ENCODE peak calls at places on chromosomes 12 and 14, in seven cellular contexts. One of them, this sample, is unnamed.

GRCh38 chr14:77985235-77985634 is 184.9 kb upstream of the NRXN3 start:
- DNase-seq in PC-3: no peak
- DNase-seq in body of pancreas: no peak
- DNase-seq in AG04450: no peak
- DNase-seq in bronchial epithelial cell: peak
- DNase-seq in pancreas: no peak
- DNase-seq in DND-41: peak
- DNase-seq in this sample: no peak

GRCh38 chr12:132131952-132132351 is 12.2 kb downstream of the DDX51 start:
- DNase-seq in DND-41: no peak
- DNase-seq in bronchial epithelial cell: no peak
- DNase-seq in AG04450: no peak
- DNase-seq in pancreas: no peak
- DNase-seq in PC-3: no peak
- DNase-seq in body of pancreas: no peak
- DNase-seq in this sample: no peak

GRCh38 chr12:128906485-128907137 is 53.3 kb downstream of the GLT1D1 start:
- DNase-seq in bronchial epithelial cell: no peak
- DNase-seq in pancreas: no peak
- DNase-seq in PC-3: no peak
- DNase-seq in body of pancreas: no peak
- DNase-seq in AG04450: no peak
- DNase-seq in DND-41: no peak
- DNase-seq in this sample: no peak

GRCh38 chr14:99703381-99703780 is 19.3 kb downstream of the CYP46A1 start:
- DNase-seq in PC-3: no peak
- DNase-seq in AG04450: no peak
- DNase-seq in bronchial epithelial cell: no peak
- DNase-seq in body of pancreas: no peak
- DNase-seq in pancreas: no peak
- DNase-seq in DND-41: no peak
- DNase-seq in this sample: no peak

GRCh38 chr12:106101798-106102197 is 37.0 kb downstream of the NUAK1 start:
- DNase-seq in PC-3: no peak
- DNase-seq in body of pancreas: no peak
- DNase-seq in bronchial epithelial cell: no peak
- DNase-seq in pancreas: no peak
- DNase-seq in AG04450: no peak
- DNase-seq in DND-41: no peak
- DNase-seq in this sample: no peak

GRCh38 chr12:19198272-19198671 is 68.7 kb downstream of the PLEKHA5 start:
- DNase-seq in AG04450: no peak
- DNase-seq in body of pancreas: no peak
- DNase-seq in pancreas: no peak
- DNase-seq in DND-41: no peak
- DNase-seq in bronchial epithelial cell: peak
- DNase-seq in PC-3: peak
- DNase-seq in this sample: no peak

GRCh38 chr14:35365130-35366047 is 39.2 kb downstream of the NFKBIA start:
- DNase-seq in PC-3: peak
- DNase-seq in AG04450: no peak
- DNase-seq in pancreas: no peak
- DNase-seq in DND-41: no peak
- DNase-seq in body of pancreas: peak
- DNase-seq in bronchial epithelial cell: peak
- DNase-seq in this sample: peak

GRCh38 chr14:88322505-88323085 is 474 bp downstream of the KCNK10 start:
- DNase-seq in PC-3: no peak
- DNase-seq in body of pancreas: no peak
- DNase-seq in pancreas: no peak
- DNase-seq in AG04450: no peak
- DNase-seq in DND-41: no peak
- DNase-seq in bronchial epithelial cell: no peak
- DNase-seq in this sample: no peak

GRCh38 chr12:13005649-13006048 is 5.6 kb upstream of the HEBP1 start:
- DNase-seq in AG04450: no peak
- DNase-seq in bronchial epithelial cell: no peak
- DNase-seq in body of pancreas: peak
- DNase-seq in pancreas: peak
- DNase-seq in PC-3: no peak
- DNase-seq in DND-41: no peak
- DNase-seq in this sample: no peak

GRCh38 chr14:102511538-102511937 is 2.0 kb upstream of the ANKRD9 start:
- DNase-seq in pancreas: no peak
- DNase-seq in DND-41: no peak
- DNase-seq in PC-3: no peak
- DNase-seq in body of pancreas: no peak
- DNase-seq in bronchial epithelial cell: no peak
- DNase-seq in AG04450: no peak
- DNase-seq in this sample: no peak

GRCh38 chr12:32995623-32996022 is 99.0 kb upstream of the PKP2 start:
- DNase-seq in bronchial epithelial cell: peak
- DNase-seq in DND-41: no peak
- DNase-seq in PC-3: peak
- DNase-seq in body of pancreas: no peak
- DNase-seq in pancreas: no peak
- DNase-seq in AG04450: no peak
- DNase-seq in this sample: no peak

GRCh38 chr14:102795060-102795925 is 18.0 kb downstream of the TRAF3 start:
- DNase-seq in PC-3: peak
- DNase-seq in AG04450: no peak
- DNase-seq in DND-41: peak
- DNase-seq in pancreas: peak
- DNase-seq in bronchial epithelial cell: peak
- DNase-seq in body of pancreas: peak
- DNase-seq in this sample: no peak

GRCh38 chr12:110869035-110869434 is 22.2 kb downstream of the CCDC63 start:
- DNase-seq in body of pancreas: no peak
- DNase-seq in AG04450: no peak
- DNase-seq in pancreas: no peak
- DNase-seq in bronchial epithelial cell: no peak
- DNase-seq in DND-41: no peak
- DNase-seq in PC-3: no peak
- DNase-seq in this sample: no peak

GRCh38 chr12:7959278-7960063 is 23.5 kb upstream of the SLC2A3 start:
- DNase-seq in PC-3: peak
- DNase-seq in bronchial epithelial cell: peak
- DNase-seq in body of pancreas: no peak
- DNase-seq in DND-41: peak
- DNase-seq in pancreas: no peak
- DNase-seq in AG04450: no peak
- DNase-seq in this sample: peak

GRCh38 chr14:91493169-91493568 is 16.9 kb downstream of the PPP4R3A start:
- DNase-seq in PC-3: no peak
- DNase-seq in pancreas: no peak
- DNase-seq in body of pancreas: no peak
- DNase-seq in bronchial epithelial cell: no peak
- DNase-seq in AG04450: no peak
- DNase-seq in DND-41: no peak
- DNase-seq in this sample: no peak

GRCh38 chr14:52789118-52789517 is 2.3 kb downstream of the GNPNAT1 start:
- DNase-seq in body of pancreas: no peak
- DNase-seq in PC-3: no peak
- DNase-seq in DND-41: no peak
- DNase-seq in bronchial epithelial cell: no peak
- DNase-seq in AG04450: no peak
- DNase-seq in pancreas: no peak
- DNase-seq in this sample: no peak

GRCh38 chr12:117645473-117645872 is 284.0 kb upstream of the NOS1 start:
- DNase-seq in bronchial epithelial cell: no peak
- DNase-seq in AG04450: no peak
- DNase-seq in pancreas: no peak
- DNase-seq in DND-41: no peak
- DNase-seq in body of pancreas: no peak
- DNase-seq in PC-3: no peak
- DNase-seq in this sample: no peak

GRCh38 chr14:29536886-29537511 is 390.6 kb downstream of the PRKD1 start:
- DNase-seq in body of pancreas: no peak
- DNase-seq in AG04450: no peak
- DNase-seq in PC-3: peak
- DNase-seq in bronchial epithelial cell: peak
- DNase-seq in DND-41: no peak
- DNase-seq in pancreas: no peak
- DNase-seq in this sample: no peak

DNA sequence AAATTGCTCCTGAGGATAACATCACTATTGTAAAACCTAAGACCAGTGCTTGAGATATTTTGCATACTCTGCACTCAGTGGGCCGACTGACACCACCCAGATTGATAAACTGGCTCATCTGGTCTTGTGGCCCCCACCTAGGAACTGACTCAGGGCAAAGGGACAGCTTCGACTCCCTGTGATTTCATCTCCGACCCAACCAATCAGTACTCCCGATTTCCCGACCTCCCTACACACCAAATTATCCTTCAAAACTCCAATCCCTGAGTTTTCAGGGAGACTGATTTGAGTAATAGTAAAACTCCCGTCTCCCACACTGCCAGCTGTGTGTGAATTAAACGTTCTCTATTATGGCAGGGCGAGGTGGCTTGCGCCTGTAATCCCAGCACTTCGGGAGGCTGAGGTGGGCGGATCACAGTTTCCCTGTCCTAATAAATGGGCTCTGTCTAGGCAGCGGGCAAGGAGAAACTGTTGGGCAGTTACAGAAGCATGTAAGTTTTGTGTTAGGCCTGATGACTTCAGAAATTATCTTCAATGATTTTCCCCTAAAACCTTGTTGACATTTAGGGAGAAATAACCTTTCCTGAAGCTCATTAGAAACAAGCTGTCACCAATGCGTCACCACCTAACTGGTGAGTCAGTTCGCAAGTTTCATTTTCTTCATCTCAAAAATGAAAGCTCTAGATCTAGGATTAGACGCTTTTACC is 5.3 kb upstream of the UBC start:
- DNase-seq in PC-3: peak
- DNase-seq in AG04450: no peak
- DNase-seq in bronchial epithelial cell: peak
- DNase-seq in pancreas: no peak
- DNase-seq in body of pancreas: no peak
- DNase-seq in DND-41: no peak
- DNase-seq in this sample: no peak
- H3K4me3 ChIP-seq in PC-3: peak
- H3K4me3 ChIP-seq in AG04450: no peak
- H3K4me3 ChIP-seq in bronchial epithelial cell: no peak
- H3K4me3 ChIP-seq in pancreas: no peak
- H3K4me3 ChIP-seq in body of pancreas: no peak
- H3K4me3 ChIP-seq in DND-41: no peak
- H3K4me3 ChIP-seq in this sample: no peak

DNA sequence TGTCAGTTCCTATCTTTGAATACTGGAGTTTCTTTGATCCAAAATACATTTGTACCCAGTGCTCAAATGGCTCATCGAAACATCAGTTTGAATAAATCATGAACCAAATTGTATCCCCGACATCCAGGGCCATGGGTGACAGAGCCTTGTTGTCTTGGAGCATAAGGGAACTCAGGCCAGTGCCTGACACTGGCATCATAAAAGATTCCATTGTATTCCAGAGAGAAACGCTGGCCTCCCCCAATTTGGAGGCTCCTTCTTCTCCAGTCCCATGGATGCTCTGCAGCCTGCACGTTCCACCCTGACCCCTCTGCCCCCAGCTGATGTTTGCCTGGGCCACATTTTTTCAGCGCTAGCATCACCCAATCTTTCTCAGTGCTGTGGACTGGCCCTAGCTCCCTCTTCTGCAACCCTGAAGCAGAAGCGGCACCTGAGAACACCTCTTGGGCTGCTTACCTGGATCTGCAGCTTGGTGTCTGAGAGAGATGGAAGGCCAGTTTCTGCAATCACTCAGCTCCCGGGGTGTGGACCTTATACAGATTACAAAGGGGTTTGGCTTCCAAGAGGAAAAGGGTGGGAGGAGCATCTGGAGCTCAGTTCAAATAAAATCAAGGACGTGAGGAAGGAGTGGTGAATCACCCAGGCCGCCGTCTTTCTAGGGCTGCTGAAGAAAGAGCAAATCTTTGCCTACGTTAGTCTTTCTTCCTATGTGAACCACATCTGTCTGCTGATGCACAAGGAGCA is at the start of gene RNASE1:
- DNase-seq in body of pancreas: peak
- DNase-seq in AG04450: no peak
- DNase-seq in pancreas: peak
- DNase-seq in bronchial epithelial cell: peak
- DNase-seq in DND-41: no peak
- DNase-seq in PC-3: peak
- DNase-seq in this sample: no peak
- H3K4me3 ChIP-seq in body of pancreas: peak
- H3K4me3 ChIP-seq in AG04450: no peak
- H3K4me3 ChIP-seq in pancreas: peak
- H3K4me3 ChIP-seq in bronchial epithelial cell: no peak
- H3K4me3 ChIP-seq in DND-41: no peak
- H3K4me3 ChIP-seq in PC-3: no peak
- H3K4me3 ChIP-seq in this sample: no peak

GRCh38 chr12:22935090-22935489 is 310.1 kb downstream of the ETNK1 start:
- DNase-seq in DND-41: no peak
- DNase-seq in body of pancreas: no peak
- DNase-seq in pancreas: no peak
- DNase-seq in PC-3: no peak
- DNase-seq in AG04450: no peak
- DNase-seq in bronchial epithelial cell: no peak
- DNase-seq in this sample: no peak
- H3K4me3 ChIP-seq in DND-41: no peak
- H3K4me3 ChIP-seq in body of pancreas: no peak
- H3K4me3 ChIP-seq in pancreas: no peak
- H3K4me3 ChIP-seq in PC-3: no peak
- H3K4me3 ChIP-seq in AG04450: no peak
- H3K4me3 ChIP-seq in bronchial epithelial cell: no peak
- H3K4me3 ChIP-seq in this sample: no peak

DNA sequence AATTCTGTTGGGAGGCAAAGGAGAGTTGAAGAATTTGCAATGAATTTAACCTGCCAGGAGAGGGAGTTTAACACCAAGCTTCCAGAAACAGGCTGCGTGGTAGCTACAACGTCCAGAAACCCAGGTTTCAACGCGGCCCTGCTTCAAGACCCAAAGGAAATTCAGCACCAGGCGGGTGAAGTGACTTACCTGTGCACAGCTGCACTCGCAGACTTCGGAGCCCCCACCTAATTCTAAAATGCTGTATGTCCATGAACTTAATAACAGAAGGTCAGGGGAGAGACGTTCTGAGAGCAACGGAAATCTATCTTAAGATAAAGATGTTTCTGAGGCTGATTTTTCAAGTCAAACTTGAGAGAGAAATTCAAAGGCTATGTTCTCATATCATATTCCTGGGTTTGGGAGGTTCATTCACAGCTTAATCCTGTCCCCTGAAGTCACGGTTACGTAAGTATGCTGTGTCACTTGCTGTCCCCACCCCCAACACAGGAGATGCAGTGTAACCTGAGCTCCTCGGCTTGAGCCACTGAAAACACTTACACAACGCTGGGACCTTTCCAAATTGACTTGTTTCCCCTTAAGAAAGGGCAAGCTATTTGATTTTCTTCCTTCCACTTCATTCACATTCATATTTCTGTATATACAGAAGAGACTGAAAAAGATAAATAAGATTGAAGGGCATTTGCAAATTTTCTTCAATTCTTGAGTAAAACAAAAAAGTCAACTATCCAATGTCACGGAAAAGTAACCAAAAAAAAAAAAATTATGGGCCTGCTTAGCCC is 22.7 kb downstream of the CLIP1 start:
- DNase-seq in PC-3: peak
- DNase-seq in DND-41: peak
- DNase-seq in body of pancreas: peak
- DNase-seq in AG04450: peak
- DNase-seq in pancreas: peak
- DNase-seq in bronchial epithelial cell: peak
- DNase-seq in this sample: peak
- H3K4me3 ChIP-seq in PC-3: peak
- H3K4me3 ChIP-seq in DND-41: no peak
- H3K4me3 ChIP-seq in body of pancreas: no peak
- H3K4me3 ChIP-seq in AG04450: peak
- H3K4me3 ChIP-seq in pancreas: peak
- H3K4me3 ChIP-seq in bronchial epithelial cell: no peak
- H3K4me3 ChIP-seq in this sample: no peak

GRCh38 chr14:104373855-104374717 is 205.5 kb upstream of the C14orf180 start:
- DNase-seq in PC-3: no peak
- DNase-seq in pancreas: no peak
- DNase-seq in DND-41: no peak
- DNase-seq in body of pancreas: no peak
- DNase-seq in AG04450: no peak
- DNase-seq in bronchial epithelial cell: no peak
- DNase-seq in this sample: no peak
- H3K4me3 ChIP-seq in PC-3: no peak
- H3K4me3 ChIP-seq in pancreas: no peak
- H3K4me3 ChIP-seq in DND-41: no peak
- H3K4me3 ChIP-seq in body of pancreas: no peak
- H3K4me3 ChIP-seq in AG04450: no peak
- H3K4me3 ChIP-seq in bronchial epithelial cell: no peak
- H3K4me3 ChIP-seq in this sample: no peak